ENCODE peak calls at places on chromosomes 4 and X, in four cellular contexts. One of them, this sample, is unnamed.

GRCh38 chr4:119116925-119117900 is 18.4 kb upstream of the MYOZ2 start:
- DNase-seq in uterus: no peak
- DNase-seq in spleen: no peak
- DNase-seq in activated CD4-positive, alpha-beta T cell treated with anti-CD3 and anti-CD28 coated beads, Interleukin-2, amount 10 ng/mL, durations not matched to agents 7 days and 5 days: no peak
- DNase-seq in this sample: no peak

GRCh38 chrX:41025926-41026325 is 59.3 kb upstream of the USP9X start:
- DNase-seq in spleen: no peak
- DNase-seq in uterus: no peak
- DNase-seq in activated CD4-positive, alpha-beta T cell treated with anti-CD3 and anti-CD28 coated beads, Interleukin-2, amount 10 ng/mL, durations not matched to agents 7 days and 5 days: no peak
- DNase-seq in this sample: no peak

GRCh38 chrX:46208225-46208854 is 336.9 kb downstream of the ZNF674 start:
- DNase-seq in uterus: no peak
- DNase-seq in activated CD4-positive, alpha-beta T cell treated with anti-CD3 and anti-CD28 coated beads, Interleukin-2, amount 10 ng/mL, durations not matched to agents 7 days and 5 days: no peak
- DNase-seq in spleen: no peak
- DNase-seq in this sample: no peak

GRCh38 chr4:88659061-88659889 is 38.4 kb downstream of the NAP1L5 start:
- DNase-seq in activated CD4-positive, alpha-beta T cell treated with anti-CD3 and anti-CD28 coated beads, Interleukin-2, amount 10 ng/mL, durations not matched to agents 7 days and 5 days: peak
- DNase-seq in uterus: peak
- DNase-seq in spleen: no peak
- DNase-seq in this sample: peak

GRCh38 chr4:10730019-10730418 is 45.5 kb upstream of the CLNK start:
- DNase-seq in spleen: no peak
- DNase-seq in uterus: no peak
- DNase-seq in activated CD4-positive, alpha-beta T cell treated with anti-CD3 and anti-CD28 coated beads, Interleukin-2, amount 10 ng/mL, durations not matched to agents 7 days and 5 days: no peak
- DNase-seq in this sample: no peak

GRCh38 chr4:82601242-82602015 is 39.6 kb upstream of the TMEM150C start:
- DNase-seq in uterus: no peak
- DNase-seq in spleen: no peak
- DNase-seq in activated CD4-positive, alpha-beta T cell treated with anti-CD3 and anti-CD28 coated beads, Interleukin-2, amount 10 ng/mL, durations not matched to agents 7 days and 5 days: no peak
- DNase-seq in this sample: no peak

GRCh38 chr4:108861339-108861738 is 98.5 kb upstream of the ETNPPL start:
- DNase-seq in activated CD4-positive, alpha-beta T cell treated with anti-CD3 and anti-CD28 coated beads, Interleukin-2, amount 10 ng/mL, durations not matched to agents 7 days and 5 days: peak
- DNase-seq in spleen: no peak
- DNase-seq in uterus: no peak
- DNase-seq in this sample: no peak

GRCh38 chr4:53781614-53782467 is 190.6 kb upstream of the LNX1 start:
- DNase-seq in uterus: no peak
- DNase-seq in activated CD4-positive, alpha-beta T cell treated with anti-CD3 and anti-CD28 coated beads, Interleukin-2, amount 10 ng/mL, durations not matched to agents 7 days and 5 days: no peak
- DNase-seq in spleen: no peak
- DNase-seq in this sample: no peak

GRCh38 chr4:88939697-88940096 is 117.3 kb downstream of the FAM13A start:
- DNase-seq in uterus: no peak
- DNase-seq in activated CD4-positive, alpha-beta T cell treated with anti-CD3 and anti-CD28 coated beads, Interleukin-2, amount 10 ng/mL, durations not matched to agents 7 days and 5 days: no peak
- DNase-seq in spleen: no peak
- DNase-seq in this sample: no peak

GRCh38 chrX:6052111-6052745 is 176.4 kb downstream of the NLGN4X start:
- DNase-seq in uterus: no peak
- DNase-seq in activated CD4-positive, alpha-beta T cell treated with anti-CD3 and anti-CD28 coated beads, Interleukin-2, amount 10 ng/mL, durations not matched to agents 7 days and 5 days: no peak
- DNase-seq in spleen: no peak
- DNase-seq in this sample: no peak

GRCh38 chrX:111498538-111499103 is 12.8 kb upstream of the SERTM2 start:
- DNase-seq in activated CD4-positive, alpha-beta T cell treated with anti-CD3 and anti-CD28 coated beads, Interleukin-2, amount 10 ng/mL, durations not matched to agents 7 days and 5 days: no peak
- DNase-seq in uterus: no peak
- DNase-seq in spleen: no peak
- DNase-seq in this sample: no peak

GRCh38 chr4:912548-913279 is 19.4 kb downstream of the GAK start:
- DNase-seq in activated CD4-positive, alpha-beta T cell treated with anti-CD3 and anti-CD28 coated beads, Interleukin-2, amount 10 ng/mL, durations not matched to agents 7 days and 5 days: no peak
- DNase-seq in uterus: no peak
- DNase-seq in spleen: peak
- DNase-seq in this sample: no peak

GRCh38 chrX:123425904-123426303 is 241.8 kb downstream of the GRIA3 start:
- DNase-seq in activated CD4-positive, alpha-beta T cell treated with anti-CD3 and anti-CD28 coated beads, Interleukin-2, amount 10 ng/mL, durations not matched to agents 7 days and 5 days: no peak
- DNase-seq in spleen: no peak
- DNase-seq in uterus: peak
- DNase-seq in this sample: no peak

GRCh38 chr4:28007693-28008092 is 1147.1 kb downstream of the STIM2 start:
- DNase-seq in spleen: no peak
- DNase-seq in uterus: no peak
- DNase-seq in activated CD4-positive, alpha-beta T cell treated with anti-CD3 and anti-CD28 coated beads, Interleukin-2, amount 10 ng/mL, durations not matched to agents 7 days and 5 days: no peak
- DNase-seq in this sample: no peak

GRCh38 chr4:181952478-181952877 is 290.7 kb upstream of the TENM3 start:
- DNase-seq in spleen: no peak
- DNase-seq in uterus: no peak
- DNase-seq in activated CD4-positive, alpha-beta T cell treated with anti-CD3 and anti-CD28 coated beads, Interleukin-2, amount 10 ng/mL, durations not matched to agents 7 days and 5 days: no peak
- DNase-seq in this sample: peak

GRCh38 chrX:9476810-9477575 is 12.1 kb downstream of the TBL1X start:
- DNase-seq in activated CD4-positive, alpha-beta T cell treated with anti-CD3 and anti-CD28 coated beads, Interleukin-2, amount 10 ng/mL, durations not matched to agents 7 days and 5 days: no peak
- DNase-seq in spleen: no peak
- DNase-seq in uterus: no peak
- DNase-seq in this sample: no peak

GRCh38 chr4:184322328-184323025 is 104.8 kb upstream of the ENPP6 start:
- DNase-seq in activated CD4-positive, alpha-beta T cell treated with anti-CD3 and anti-CD28 coated beads, Interleukin-2, amount 10 ng/mL, durations not matched to agents 7 days and 5 days: no peak
- DNase-seq in spleen: no peak
- DNase-seq in uterus: no peak
- DNase-seq in this sample: no peak

GRCh38 chrX:14357314-14357713 is 172.0 kb upstream of the GLRA2 start:
- DNase-seq in spleen: no peak
- DNase-seq in uterus: no peak
- DNase-seq in activated CD4-positive, alpha-beta T cell treated with anti-CD3 and anti-CD28 coated beads, Interleukin-2, amount 10 ng/mL, durations not matched to agents 7 days and 5 days: no peak
- DNase-seq in this sample: no peak

GRCh38 chrX:42869011-42869410 is 91.0 kb upstream of the PPP1R2C start:
- DNase-seq in spleen: no peak
- DNase-seq in uterus: no peak
- DNase-seq in activated CD4-positive, alpha-beta T cell treated with anti-CD3 and anti-CD28 coated beads, Interleukin-2, amount 10 ng/mL, durations not matched to agents 7 days and 5 days: no peak
- DNase-seq in this sample: no peak

GRCh38 chr4:76850010-76850441 is 47.9 kb downstream of the SOWAHB start:
- DNase-seq in uterus: no peak
- DNase-seq in spleen: no peak
- DNase-seq in activated CD4-positive, alpha-beta T cell treated with anti-CD3 and anti-CD28 coated beads, Interleukin-2, amount 10 ng/mL, durations not matched to agents 7 days and 5 days: no peak
- DNase-seq in this sample: no peak

GRCh38 chr4:181933471-181933870 is 309.7 kb upstream of the TENM3 start:
- DNase-seq in uterus: no peak
- DNase-seq in activated CD4-positive, alpha-beta T cell treated with anti-CD3 and anti-CD28 coated beads, Interleukin-2, amount 10 ng/mL, durations not matched to agents 7 days and 5 days: no peak
- DNase-seq in spleen: no peak
- DNase-seq in this sample: no peak